ENCODE peak calls at places on chromosomes 7 and 10, in four cellular contexts. W is ovary; H is CD4-positive, CD25-positive, alpha-beta regulatory T cell; Q is breast epithelium. E is an unnamed sample.

GRCh38 chr7:140684066-140684950 is 11.6 kb downstream of the ADCK2 start:
- DNase-seq in W (no peak), H (no peak), Q (peak; percentile 13), E (no peak)

GRCh38 chr7:135980665-135981180 is 3.6 kb upstream of the MTPN start:
- DNase-seq in W (no peak), H (peak; percentile 59), Q (no peak), E (no peak)

GRCh38 chr7:51366930-51367613 is 50.5 kb upstream of the COBL start:
- DNase-seq in W (peak; percentile 15), H (no peak), Q (no peak), E (no peak)

GRCh38 chr7:71521506-71521905 is 389.6 kb downstream of the GALNT17 start:
- DNase-seq in W (no peak), H (no peak), Q (no peak), E (peak; percentile 62)

GRCh38 chr7:114922151-114922651 is 307 bp downstream of the MDFIC start:
- DNase-seq in W (peak; percentile 66), H (peak; percentile 48), Q (no peak), E (no peak)

GRCh38 chr10:86803156-86803555 is 46.7 kb downstream of the BMPR1A start:
- DNase-seq in W (no peak), H (no peak), Q (no peak), E (no peak)

GRCh38 chr10:97999066-97999908 is 31.1 kb downstream of the CRTAC1 start:
- DNase-seq in W (no peak), H (no peak), Q (no peak), E (no peak)

GRCh38 chr7:157337316-157338149 is 729 bp downstream of the DNAJB6 start:
- DNase-seq in W (peak; percentile 56), H (peak; percentile 48), Q (peak; percentile 38), E (no peak)

GRCh38 chr7:104327963-104328307 is 468 bp upstream of the LHFPL3 start:
- DNase-seq in W (no peak), H (no peak), Q (no peak), E (no peak)

GRCh38 chr7:114989531-114989930 is 67.6 kb downstream of the MDFIC start:
- DNase-seq in W (no peak), H (no peak), Q (no peak), E (no peak)

GRCh38 chr10:52771534-52772455 is 789 bp downstream of the MBL2 start:
- DNase-seq in W (no peak), H (no peak), Q (no peak), E (no peak)

GRCh38 chr10:111656066-111656465 is 527.5 kb downstream of the GPAM start:
- DNase-seq in W (no peak), H (no peak), Q (no peak), E (no peak)

GRCh38 chr10:49738616-49739360 is 23.3 kb downstream of the OGDHL start:
- DNase-seq in W (no peak), H (no peak), Q (peak; percentile 12), E (no peak)

GRCh38 chr7:23394828-23395227 is 75.5 kb downstream of the IGF2BP3 start:
- DNase-seq in W (no peak), H (no peak), Q (no peak), E (no peak)

GRCh38 chr7:130926021-130926691 is 192.1 kb upstream of the KLF14 start:
- DNase-seq in W (no peak), H (no peak), Q (no peak), E (no peak)

GRCh38 chr7:96388620-96389383 is 66.9 kb upstream of the SLC25A13 start:
- DNase-seq in W (no peak), H (no peak), Q (no peak), E (no peak)

GRCh38 chr10:107059058-107059457 is 105.4 kb downstream of the SORCS1 start:
- DNase-seq in W (no peak), H (no peak), Q (no peak), E (no peak)

GRCh38 chr10:132489053-132489703 is 48.4 kb upstream of the INPP5A start:
- DNase-seq in W (no peak), H (no peak), Q (no peak), E (peak; percentile 34)

DNA sequence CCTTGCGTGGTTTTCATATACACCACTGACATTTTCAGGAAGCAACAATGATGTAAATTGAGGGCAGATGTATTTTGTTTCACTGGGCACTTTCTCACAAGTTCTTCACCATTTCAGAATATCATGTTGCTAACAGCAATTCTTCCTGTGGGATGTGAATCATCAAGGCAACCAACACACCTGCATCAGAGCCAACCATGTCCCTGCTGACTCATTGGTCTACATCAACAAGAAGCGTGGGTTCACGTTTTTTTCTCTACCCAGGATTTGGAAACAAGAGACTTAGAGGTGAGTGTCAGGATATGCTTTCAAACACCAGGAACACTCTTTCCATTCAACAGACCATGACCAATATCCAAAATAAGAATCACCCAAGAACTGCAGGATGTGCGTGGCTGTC is 203.9 kb downstream of the TEX36 start:
- DNase-seq in W (no peak), H (no peak), Q (no peak), E (no peak)
- H3K27me3 ChIP-seq in W (no peaks in the 10 kb centered on the region), H (no peaks in the 10 kb centered on the region), Q (peaks cover 12% of the 10 kb centered on the region), E (no peaks in the 10 kb centered on the region)

DNA sequence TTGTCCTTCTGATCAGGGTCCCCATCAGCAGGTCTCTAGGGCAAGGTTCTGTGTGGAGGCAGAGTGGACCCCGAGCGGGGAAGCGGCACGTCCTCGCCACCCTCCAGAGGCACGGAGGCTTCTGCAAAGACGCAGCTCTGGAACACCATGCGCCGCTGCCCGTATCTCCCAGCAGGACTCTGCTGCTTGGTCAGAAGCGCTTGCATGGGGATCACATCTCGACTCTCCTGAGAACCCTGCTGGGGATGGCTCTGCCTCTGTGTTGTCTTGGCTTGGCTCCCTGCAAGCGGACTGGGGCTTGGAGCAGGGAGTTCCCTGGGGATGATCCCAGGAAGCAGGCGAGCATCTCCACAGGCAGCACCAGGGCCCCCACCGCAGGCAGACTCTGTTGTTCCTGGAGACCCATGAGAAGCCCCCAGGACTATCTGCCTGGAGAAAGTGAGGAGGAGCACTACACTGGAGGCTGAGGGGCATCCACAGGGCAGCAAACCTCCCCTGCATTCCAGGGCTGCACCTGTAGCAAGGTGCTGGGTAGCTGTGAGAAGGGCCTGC is 520.5 kb downstream of the GLRX3 start:
- DNase-seq in W (no peak), H (no peak), Q (no peak), E (no peak)
- H3K4me3 ChIP-seq in W (no peak overlapping the region), H (no peak overlapping the region), Q (no peak overlapping the region), E (no peak overlapping the region)

GRCh38 chr7:99042957-99043356 is 101.0 kb downstream of the SMURF1 start:
- DNase-seq in W (no peak), H (no peak), Q (no peak), E (no peak)
- H3K27ac ChIP-seq in W (no peak overlapping the region), H (no peak overlapping the region), Q (peak overlapping the region; percentile 29), E (no peak overlapping the region)

DNA sequence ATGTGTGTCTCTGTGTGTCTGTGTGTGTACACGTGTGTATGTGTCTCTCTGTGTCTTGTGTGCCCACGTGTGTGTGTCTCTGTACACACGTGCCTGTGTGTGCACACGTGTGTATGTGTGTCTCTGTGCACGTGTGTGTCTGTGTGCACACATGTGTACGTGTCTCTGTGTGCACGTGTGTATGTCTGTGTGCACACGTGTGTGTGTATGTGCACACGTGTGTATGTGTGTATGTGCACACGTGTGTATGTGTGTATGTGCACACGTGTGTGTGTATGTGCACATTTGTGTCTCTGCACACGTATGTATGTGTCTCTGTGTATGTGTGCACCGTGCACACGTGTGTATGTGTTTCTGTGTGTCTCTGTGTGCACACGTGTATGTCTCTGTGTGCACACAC is 248.7 kb upstream of the SHH start:
- DNase-seq in W (no peak), H (no peak), Q (no peak), E (no peak)
- H3K27me3 ChIP-seq in W (no peaks in the 10 kb centered on the region), H (no peaks in the 10 kb centered on the region), Q (peaks cover 4% of the 10 kb centered on the region), E (no peaks in the 10 kb centered on the region)

DNA sequence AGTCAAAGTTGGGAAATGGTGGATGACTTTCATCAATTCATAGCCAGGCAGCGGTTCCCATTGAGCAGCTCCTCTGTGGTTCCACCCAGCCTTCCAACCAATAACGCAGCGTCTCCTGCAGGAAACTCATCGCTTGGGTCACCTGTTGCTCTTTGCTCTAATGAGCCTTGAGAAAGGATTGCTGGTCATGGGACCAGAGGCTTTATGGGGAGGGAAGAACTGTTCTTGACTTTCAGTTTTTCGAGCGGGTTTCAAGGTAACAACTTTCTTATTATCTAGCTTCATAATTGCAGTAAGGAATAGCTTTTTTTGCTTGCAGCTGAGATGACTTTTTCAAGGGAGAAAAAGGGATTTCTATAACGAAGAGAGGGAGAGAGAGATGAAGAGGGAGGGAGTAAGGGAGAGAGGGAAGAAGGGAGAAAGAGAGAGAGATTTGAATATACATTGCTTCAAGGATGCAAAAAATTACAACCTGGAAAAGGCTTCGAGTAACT is 405 bp upstream of the ENTPD1 start:
- DNase-seq in W (no peak), H (no peak), Q (no peak), E (no peak)
- H3K4me3 ChIP-seq in W (peak overlapping the region; percentile 30), H (peak overlapping the region; percentile 88), Q (peak overlapping the region; percentile 46), E (peak overlapping the region; percentile 58)

DNA sequence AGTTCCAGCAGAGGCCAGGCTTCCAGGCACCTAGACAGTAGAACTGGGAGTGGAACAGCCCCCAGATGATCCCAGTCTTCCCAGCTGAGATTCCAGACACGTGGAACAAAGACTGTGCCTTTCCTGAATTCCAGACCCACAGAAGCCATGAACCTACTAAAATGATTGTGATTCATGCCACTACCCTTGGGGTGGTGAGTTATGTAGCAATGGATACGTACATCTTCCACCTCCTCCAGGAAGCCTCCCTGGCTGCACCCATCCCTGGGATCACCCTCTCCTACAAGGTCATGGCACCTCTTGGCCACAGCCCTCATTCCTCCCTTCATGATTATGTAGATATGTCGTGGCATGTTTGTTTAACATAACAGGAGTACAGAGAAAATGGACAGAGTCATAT is 83.4 kb downstream of the NPTX2 start:
- DNase-seq in W (no peak), H (no peak), Q (no peak), E (no peak)
- H3K27ac ChIP-seq in W (no peak overlapping the region), H (no peak overlapping the region), Q (no peak overlapping the region), E (no peak overlapping the region)

GRCh38 chr7:1243964-1244416 is 11.3 kb downstream of the UNCX start:
- DNase-seq in W (no peak), H (no peak), Q (no peak), E (no peak)
- H3K27me3 ChIP-seq in W (peaks cover 33% of the 10 kb centered on the region), H (peaks cover 19% of the 10 kb centered on the region), Q (peaks cover 99% of the 10 kb centered on the region), E (peaks cover 100% of the 10 kb centered on the region)